ENCODE peak calls at places on chromosome 9, in four cellular contexts. One of them, this sample, is unnamed. For H3K4me1, the result is how much of the 10 kb centered on the place peaks cover.

GRCh38 chr9:134227451-134228411 is 63.4 kb upstream of the RNU6ATAC start:
- DNase-seq in heart right ventricle: no peak
- DNase-seq in right lobe of liver: no peak
- DNase-seq in cardiac muscle cell: no peak
- DNase-seq in this sample: no peak

GRCh38 chr9:14419302-14419937 is 105.5 kb upstream of the NFIB start:
- DNase-seq in heart right ventricle: no peak
- DNase-seq in right lobe of liver: no peak
- DNase-seq in cardiac muscle cell: no peak
- DNase-seq in this sample: no peak

GRCh38 chr9:95499847-95500246 is 16.9 kb downstream of the PTCH1 start:
- DNase-seq in heart right ventricle: no peak
- DNase-seq in right lobe of liver: no peak
- DNase-seq in cardiac muscle cell: no peak
- DNase-seq in this sample: no peak

GRCh38 chr9:92978345-92978875 is 31.1 kb downstream of the FGD3 start:
- DNase-seq in heart right ventricle: no peak
- DNase-seq in right lobe of liver: no peak
- DNase-seq in cardiac muscle cell: no peak
- DNase-seq in this sample: no peak

GRCh38 chr9:89375181-89375760 is 57.0 kb downstream of the SECISBP2 start:
- DNase-seq in heart right ventricle: no peak
- DNase-seq in right lobe of liver: no peak
- DNase-seq in cardiac muscle cell: no peak
- DNase-seq in this sample: no peak

GRCh38 chr9:104074876-104075275 is 19.2 kb upstream of the SMC2 start:
- DNase-seq in heart right ventricle: no peak
- DNase-seq in right lobe of liver: no peak
- DNase-seq in cardiac muscle cell: peak
- DNase-seq in this sample: no peak

GRCh38 chr9:125906893-125907292 is 159.7 kb downstream of the PBX3 start:
- DNase-seq in heart right ventricle: no peak
- DNase-seq in right lobe of liver: no peak
- DNase-seq in cardiac muscle cell: no peak
- DNase-seq in this sample: no peak

GRCh38 chr9:33166263-33167083 is 663 bp downstream of the B4GALT1 start:
- DNase-seq in heart right ventricle: peak
- DNase-seq in right lobe of liver: no peak
- DNase-seq in cardiac muscle cell: peak
- DNase-seq in this sample: no peak

GRCh38 chr9:137253717-137254623 is 1.2 kb upstream of the NELFB start:
- DNase-seq in heart right ventricle: no peak
- DNase-seq in right lobe of liver: no peak
- DNase-seq in cardiac muscle cell: no peak
- DNase-seq in this sample: no peak

GRCh38 chr9:120452631-120453030 is 127.3 kb downstream of the CDK5RAP2 start:
- DNase-seq in heart right ventricle: no peak
- DNase-seq in right lobe of liver: no peak
- DNase-seq in cardiac muscle cell: no peak
- DNase-seq in this sample: no peak

GRCh38 chr9:92964607-92964975 is 17.3 kb downstream of the FGD3 start:
- DNase-seq in heart right ventricle: no peak
- DNase-seq in right lobe of liver: no peak
- DNase-seq in cardiac muscle cell: no peak
- DNase-seq in this sample: no peak

GRCh38 chr9:109640232-109641078 is 139.5 kb upstream of the PALM2AKAP2 start:
- DNase-seq in heart right ventricle: peak
- DNase-seq in right lobe of liver: peak
- DNase-seq in cardiac muscle cell: peak
- DNase-seq in this sample: peak

GRCh38 chr9:87148391-87149237 is 201.3 kb upstream of the GAS1 start:
- DNase-seq in heart right ventricle: peak
- DNase-seq in right lobe of liver: peak
- DNase-seq in cardiac muscle cell: peak
- DNase-seq in this sample: peak

GRCh38 chr9:68955281-68955680 is 58.6 kb downstream of the PRKACG start:
- DNase-seq in heart right ventricle: no peak
- DNase-seq in right lobe of liver: no peak
- DNase-seq in cardiac muscle cell: no peak
- DNase-seq in this sample: no peak

GRCh38 chr9:68950188-68950587 is 63.7 kb downstream of the PRKACG start:
- DNase-seq in heart right ventricle: no peak
- DNase-seq in right lobe of liver: no peak
- DNase-seq in cardiac muscle cell: no peak
- DNase-seq in this sample: no peak

GRCh38 chr9:68951879-68952659 is 61.8 kb downstream of the PRKACG start:
- DNase-seq in heart right ventricle: no peak
- DNase-seq in right lobe of liver: no peak
- DNase-seq in cardiac muscle cell: no peak
- DNase-seq in this sample: no peak

GRCh38 chr9:68950689-68951088 is 63.2 kb downstream of the PRKACG start:
- DNase-seq in heart right ventricle: no peak
- DNase-seq in right lobe of liver: no peak
- DNase-seq in cardiac muscle cell: no peak
- DNase-seq in this sample: no peak

DNA sequence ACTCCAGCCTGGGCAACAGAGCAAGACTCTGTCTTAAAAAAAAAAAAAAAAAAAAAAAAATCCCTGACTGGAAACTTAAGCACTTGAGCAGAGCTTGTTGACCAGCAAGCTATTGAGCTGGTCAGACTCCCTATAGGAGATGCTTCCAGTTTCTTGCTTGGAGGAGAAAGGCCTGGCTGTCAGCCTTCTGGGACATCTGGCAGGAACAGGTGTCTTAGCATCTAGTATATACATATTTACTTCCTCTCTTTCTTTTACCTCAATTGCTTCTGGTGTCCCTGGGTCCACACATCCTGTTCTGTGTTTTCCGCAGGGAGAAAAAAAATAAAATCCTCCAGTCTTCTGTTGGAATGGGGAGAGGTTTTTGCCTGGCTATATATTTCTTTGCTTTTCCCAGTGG is 60.1 kb downstream of the PRKACG start:
- DNase-seq in heart right ventricle: no peak
- DNase-seq in right lobe of liver: no peak
- DNase-seq in cardiac muscle cell: no peak
- DNase-seq in this sample: no peak
- H3K4me1 ChIP-seq in heart right ventricle: under half
- H3K4me1 ChIP-seq in right lobe of liver: under half
- H3K4me1 ChIP-seq in cardiac muscle cell: under half
- H3K4me1 ChIP-seq in this sample: under half

GRCh38 chr9:112112941-112113399 is 62.1 kb downstream of the SUSD1 start:
- DNase-seq in heart right ventricle: no peak
- DNase-seq in right lobe of liver: no peak
- DNase-seq in cardiac muscle cell: peak
- DNase-seq in this sample: no peak
- TF ChIP-seq CTCF in heart right ventricle: peak
- TF ChIP-seq CTCF in right lobe of liver: peak
- TF ChIP-seq CTCF in cardiac muscle cell: peak
- TF ChIP-seq CTCF in this sample: no peak

GRCh38 chr9:123928471-123929176 is 1.3 kb downstream of the DENND1A start:
- DNase-seq in heart right ventricle: no peak
- DNase-seq in right lobe of liver: no peak
- DNase-seq in cardiac muscle cell: no peak
- DNase-seq in this sample: peak
- H3K4me1 ChIP-seq in heart right ventricle: under half
- H3K4me1 ChIP-seq in right lobe of liver: under half
- H3K4me1 ChIP-seq in cardiac muscle cell: under half
- H3K4me1 ChIP-seq in this sample: under half

DNA sequence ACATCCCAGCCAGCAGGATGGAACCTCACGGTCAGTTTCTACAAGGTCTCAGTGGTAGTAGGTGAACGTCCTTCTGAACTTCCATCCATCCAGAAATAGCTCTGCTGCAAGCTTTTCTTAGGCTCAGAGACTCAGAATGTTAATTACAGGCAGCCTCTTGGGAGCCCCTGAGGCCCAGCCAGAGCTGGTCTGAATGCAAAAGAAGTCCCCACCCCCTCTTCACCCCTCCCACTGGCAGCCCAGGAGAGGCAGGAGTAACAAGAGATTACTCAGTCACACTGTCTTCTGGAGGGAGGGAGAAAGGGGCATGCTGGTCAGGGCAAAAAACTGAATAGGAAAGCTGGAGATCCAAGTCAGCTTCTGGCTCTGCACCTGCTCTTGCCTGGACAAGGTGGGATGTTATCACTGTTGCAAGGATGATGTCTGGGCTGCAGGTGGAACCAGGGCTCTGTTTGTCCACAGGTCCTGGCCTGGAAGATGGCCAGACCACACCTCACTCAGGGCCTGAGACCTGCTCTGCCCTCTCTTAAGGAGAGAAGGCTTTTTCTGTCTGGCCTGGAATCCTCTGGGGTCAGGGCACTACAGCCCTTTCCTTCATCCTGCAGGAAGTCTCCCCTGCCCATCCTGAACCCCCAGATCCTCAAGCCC is 9.1 kb downstream of the ENHO start:
- DNase-seq in heart right ventricle: no peak
- DNase-seq in right lobe of liver: no peak
- DNase-seq in cardiac muscle cell: peak
- DNase-seq in this sample: peak
- TF ChIP-seq CTCF in heart right ventricle: no peak
- TF ChIP-seq CTCF in right lobe of liver: no peak
- TF ChIP-seq CTCF in cardiac muscle cell: no peak
- TF ChIP-seq CTCF in this sample: no peak

This sample was measured in testis.